ENCODE peak calls at places on chromosome 17, in five cellular contexts. P is fibroblast of lung, Y is osteoblast, M is ascending aorta, A is aorta. D is an unnamed sample. For H3K27me3, the result is how much of the 10 kb centered on the place peaks cover.

GRCh38 chr17:81097134-81097942 is 62.4 kb downstream of the BAIAP2 start:
- DNase-seq in P (peak), Y (peak), M (peak), A (peak), D (no peak)

GRCh38 chr17:78338860-78339259 is 21.0 kb downstream of the SOCS3 start:
- DNase-seq in P (no peak), Y (no peak), M (no peak), A (no peak), D (no peak)

GRCh38 chr17:40672654-40673053 is 7.7 kb upstream of the KRT222 start:
- DNase-seq in P (no peak), Y (no peak), M (no peak), A (no peak), D (no peak)

GRCh38 chr17:16478693-16479092 is 13.3 kb downstream of the LRRC75A start:
- DNase-seq in P (no peak), Y (peak), M (no peak), A (no peak), D (no peak)

GRCh38 chr17:59266748-59267147 is 46.4 kb downstream of the GDPD1 start:
- DNase-seq in P (no peak), Y (no peak), M (no peak), A (no peak), D (no peak)

GRCh38 chr17:39231587-39232551 is 6.1 kb upstream of the STAC2 start:
- DNase-seq in P (no peak), Y (peak), M (no peak), A (peak), D (no peak)

GRCh38 chr17:52383493-52384100 is 225.1 kb upstream of the CA10 start:
- DNase-seq in P (peak), Y (no peak), M (no peak), A (no peak), D (no peak)

GRCh38 chr17:82237746-82238561 is 9.1 kb downstream of the SLC16A3 start:
- DNase-seq in P (no peak), Y (peak), M (peak), A (no peak), D (no peak)

GRCh38 chr17:16465861-16466338 is 26.1 kb downstream of the LRRC75A start:
- DNase-seq in P (no peak), Y (peak), M (no peak), A (no peak), D (no peak)

GRCh38 chr17:82547981-82548380 is 28.4 kb downstream of the FOXK2 start:
- DNase-seq in P (no peak), Y (peak), M (no peak), A (no peak), D (no peak)

GRCh38 chr17:61009619-61010018 is 332.0 kb downstream of the BCAS3 start:
- DNase-seq in P (peak), Y (no peak), M (no peak), A (no peak), D (no peak)

GRCh38 chr17:80760501-80760900 is 215.9 kb downstream of the RPTOR start:
- DNase-seq in P (no peak), Y (no peak), M (no peak), A (no peak), D (no peak)

GRCh38 chr17:9928601-9929341 is 23.7 kb upstream of the RCVRN start:
- DNase-seq in P (peak), Y (no peak), M (no peak), A (no peak), D (no peak)

GRCh38 chr17:78474631-78475146 is 96.2 kb downstream of the PGS1 start:
- DNase-seq in P (no peak), Y (no peak), M (no peak), A (no peak), D (no peak)

GRCh38 chr17:42682400-42683384 is at the start of gene CNTNAP1:
- DNase-seq in P (peak), Y (peak), M (peak), A (peak), D (no peak)

GRCh38 chr17:59121901-59122480 is 15.3 kb upstream of the TRIM37 start:
- DNase-seq in P (no peak), Y (no peak), M (no peak), A (no peak), D (no peak)

GRCh38 chr17:55356440-55357328 is 65.0 kb downstream of the MMD start:
- DNase-seq in P (peak), Y (peak), M (peak), A (peak), D (no peak)

GRCh38 chr17:1373710-1374237 is 26.2 kb downstream of the YWHAE start:
- DNase-seq in P (no peak), Y (no peak), M (no peak), A (no peak), D (no peak)

GRCh38 chr17:56679148-56679766 is 85.8 kb downstream of the NOG start:
- DNase-seq in P (peak), Y (peak), M (no peak), A (no peak), D (no peak)

GRCh38 chr17:63634163-63634562 is 11.9 kb downstream of the MAP3K3 start:
- DNase-seq in P (peak), Y (no peak), M (no peak), A (peak), D (no peak)

DNA sequence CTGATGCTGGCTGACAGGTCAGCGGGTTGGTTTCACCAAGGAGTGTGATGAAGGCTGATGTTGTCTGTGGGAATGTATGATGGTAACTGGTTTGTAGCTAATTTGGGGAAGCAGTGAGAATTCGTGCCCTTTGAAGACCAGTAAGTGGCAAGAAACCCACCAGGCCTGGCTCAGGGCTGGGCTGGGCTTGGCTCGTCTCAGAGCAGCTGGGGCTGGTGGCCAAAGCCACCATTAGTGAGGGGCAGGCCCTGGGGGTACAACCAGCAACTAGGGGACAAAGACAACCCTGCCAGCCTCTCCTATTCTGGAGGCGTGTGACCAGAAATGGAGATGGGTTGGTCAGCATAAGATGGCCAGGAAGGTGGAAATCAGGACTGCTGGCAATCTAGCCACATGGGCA is 13.0 kb upstream of the STH start:
- DNase-seq in P (no peak), Y (peak), M (no peak), A (no peak), D (no peak)
- H3K27me3 ChIP-seq in P (under half), Y (under half), M (under half), A (under half), D (under half)

GRCh38 chr17:21369395-21369794 is 6.8 kb upstream of the KCNJ12 start:
- DNase-seq in P (no peak), Y (no peak), M (no peak), A (no peak), D (no peak)
- H3K27me3 ChIP-seq in P (under half), Y (under half), M (under half), A (under half), D (under half)

DNA sequence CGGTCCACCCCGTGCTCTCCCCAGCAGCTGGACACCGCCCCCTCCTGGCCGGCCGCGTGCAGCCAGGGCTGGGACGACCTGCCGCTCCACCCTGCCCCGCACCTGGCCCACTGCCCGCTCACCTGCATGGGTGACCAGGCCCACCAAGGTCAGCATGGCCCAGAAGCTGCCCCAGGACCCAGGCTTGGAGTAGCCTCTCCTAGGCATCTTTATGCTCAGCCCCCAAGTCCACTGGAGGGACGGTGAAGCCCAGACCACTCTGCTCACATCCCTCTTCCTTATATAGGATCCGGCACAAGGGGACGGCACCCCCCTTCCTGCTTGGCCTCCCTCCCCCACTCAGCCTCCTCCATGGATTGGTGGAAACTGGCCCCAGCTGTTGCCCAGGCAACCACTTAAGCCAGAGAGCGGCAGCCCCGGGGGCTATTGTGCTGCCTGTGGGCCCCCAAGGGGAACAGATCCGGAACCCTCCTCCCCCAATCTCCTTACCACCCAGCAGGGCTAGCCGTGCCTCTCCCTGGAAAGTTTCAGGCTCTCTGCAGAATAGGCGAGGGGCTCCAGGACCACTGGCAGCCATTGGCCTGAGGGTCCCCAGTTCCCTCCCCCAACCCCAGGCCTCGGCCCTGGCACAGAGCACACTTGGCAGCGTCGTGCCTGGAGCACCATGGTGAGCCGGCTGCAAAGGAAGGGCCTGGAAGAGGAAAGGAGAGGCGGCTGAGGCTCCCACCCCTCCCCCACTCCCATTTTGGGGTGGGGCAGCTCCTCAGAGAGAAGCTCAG is at the start of gene BTBD17:
- DNase-seq in P (no peak), Y (peak), M (no peak), A (no peak), D (no peak)
- H3K27me3 ChIP-seq in P (under half), Y (under half), M (under half), A (under half), D (half or more)

DNA sequence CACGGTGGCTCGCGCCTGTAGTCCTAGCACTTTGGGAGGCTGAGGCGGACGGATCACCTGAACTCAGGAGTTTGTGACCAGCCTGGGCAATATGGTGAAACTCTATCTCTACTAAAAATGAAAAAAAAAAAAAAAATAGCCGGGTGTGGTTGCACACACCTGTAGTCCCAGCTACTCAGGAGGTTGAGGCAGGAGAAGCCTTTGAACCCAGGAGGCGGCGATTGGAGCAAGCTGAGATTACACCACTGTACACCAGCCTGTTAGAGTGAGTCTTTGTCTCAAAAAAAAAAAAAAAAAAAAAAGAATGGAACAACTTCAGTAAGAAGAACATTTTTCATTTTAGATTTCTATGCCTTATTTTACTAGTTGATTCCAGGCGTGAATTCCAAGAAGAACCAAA is 2.7 kb downstream of the NUP85 start:
- DNase-seq in P (no peak), Y (no peak), M (no peak), A (no peak), D (no peak)
- H3K27me3 ChIP-seq in P (under half), Y (under half), M (under half), A (under half), D (under half)

DNA sequence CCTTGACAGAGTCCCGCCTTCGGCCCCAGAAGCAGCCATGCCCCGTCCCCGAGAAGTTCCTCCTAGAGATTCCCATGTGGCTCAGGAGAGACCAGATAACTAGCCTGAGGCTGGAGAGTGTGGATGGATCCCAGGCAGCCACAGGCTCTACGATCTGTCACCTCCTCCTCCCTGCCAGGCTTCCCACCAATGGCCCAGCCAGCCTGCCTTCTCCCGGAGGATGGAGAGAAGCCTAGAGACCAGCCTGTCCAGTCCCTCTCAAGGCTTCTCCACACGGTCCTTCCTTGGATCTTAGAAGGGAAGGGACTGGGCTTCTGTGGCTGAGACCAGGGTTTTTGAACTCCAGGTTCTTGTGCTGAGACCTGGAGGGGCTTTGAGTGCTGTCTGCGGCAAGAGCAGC is 1.6 kb upstream of the SMTNL2 start:
- DNase-seq in P (no peak), Y (peak), M (no peak), A (peak), D (no peak)
- H3K27me3 ChIP-seq in P (under half), Y (under half), M (under half), A (under half), D (half or more)

GRCh38 chr17:29111816-29112499 is 68.2 kb downstream of the MYO18A start:
- DNase-seq in P (peak), Y (peak), M (peak), A (peak), D (no peak)
- H3K27me3 ChIP-seq in P (under half), Y (under half), M (under half), A (under half), D (under half)